ENCODE peak calls at places on chromosomes 3 and 15, in ten cellular contexts. R, O, H, K, J, W, M, Y, C and D are unnamed samples.

GRCh38 chr15:31254431-31255175 is 72.0 kb upstream of the KLF13 start:
- DNase-seq in K (no peak), J (no peak), C (no peak), H (no peak), M (no peak), O (no peak), W (no peak), Y (no peak), R (peak), D (no peak)

GRCh38 chr3:135192929-135193328 is 397.9 kb downstream of the EPHB1 start:
- DNase-seq in K (no peak), W (no peak), J (no peak), Y (no peak), O (no peak), H (no peak), M (no peak), C (no peak), R (peak), D (no peak)

GRCh38 chr3:15387735-15388134 is 39.6 kb downstream of the METTL6 start:
- DNase-seq in W (no peak), R (no peak), O (no peak), C (no peak), K (no peak), M (no peak), J (no peak), Y (no peak), H (no peak), D (no peak)

GRCh38 chr15:60932051-60932915 is 296.8 kb downstream of the RORA start:
- DNase-seq in R (peak), O (no peak), C (no peak), M (peak), W (peak), J (no peak), K (peak), Y (no peak), H (peak), D (no peak)

GRCh38 chr3:98699132-98699531 is 64.0 kb upstream of the ST3GAL6 start:
- DNase-seq in O (no peak), C (no peak), Y (no peak), R (no peak), H (no peak), M (no peak), W (no peak), K (no peak), J (no peak), D (no peak)

GRCh38 chr3:38084019-38084968 is 45.3 kb downstream of the DLEC1 start:
- DNase-seq in Y (no peak), K (no peak), R (peak), H (peak), W (no peak), O (peak), M (no peak), J (no peak), C (no peak), D (no peak)

GRCh38 chr15:36465304-36465703 is 114.1 kb upstream of the CDIN1 start:
- DNase-seq in R (no peak), C (no peak), J (no peak), H (no peak), Y (no peak), M (no peak), O (no peak), W (no peak), K (no peak), D (no peak)

GRCh38 chr3:138114988-138115971 is at the start of gene DZIP1L:
- DNase-seq in J (peak), C (peak), R (peak), M (peak), W (peak), K (peak), H (no peak), O (peak), Y (no peak), D (no peak)

GRCh38 chr3:56754753-56755365 is 46.9 kb downstream of the ARHGEF3 start:
- DNase-seq in K (no peak), R (no peak), W (no peak), J (no peak), H (peak), M (peak), Y (no peak), C (no peak), O (peak), D (no peak)

GRCh38 chr3:84440306-84440705 is 518.5 kb upstream of the CADM2 start:
- DNase-seq in Y (no peak), C (no peak), M (no peak), O (no peak), J (no peak), W (no peak), H (no peak), R (no peak), K (no peak), D (no peak)

GRCh38 chr3:71930056-71930991 is 145.4 kb upstream of the PROK2 start:
- DNase-seq in W (no peak), J (no peak), Y (no peak), O (no peak), M (no peak), H (no peak), C (no peak), R (peak), K (no peak), D (no peak)